ENCODE peak calls at places on chromosomes 13 and 19, in five cellular contexts. One of them, this sample, is unnamed. For H3K9me3, the result is how much of the 10 kb centered on the place peaks cover.

GRCh38 chr13:48315981-48316380 is 12.4 kb downstream of the RB1 start:
- DNase-seq in upper lobe of left lung: peak
- DNase-seq in cardiac muscle cell: no peak
- DNase-seq in OCI-LY7: no peak
- DNase-seq in A549: no peak
- DNase-seq in this sample: no peak

GRCh38 chr13:99303863-99304521 is 3.2 kb downstream of the GPR183 start:
- DNase-seq in OCI-LY7: no peak
- DNase-seq in upper lobe of left lung: peak
- DNase-seq in A549: no peak
- DNase-seq in cardiac muscle cell: no peak
- DNase-seq in this sample: no peak

GRCh38 chr13:39557285-39557955 is 45.6 kb downstream of the LHFPL6 start:
- DNase-seq in cardiac muscle cell: no peak
- DNase-seq in upper lobe of left lung: no peak
- DNase-seq in A549: no peak
- DNase-seq in OCI-LY7: no peak
- DNase-seq in this sample: no peak

GRCh38 chr13:101305981-101306411 is 110.3 kb downstream of the NALCN start:
- DNase-seq in upper lobe of left lung: no peak
- DNase-seq in A549: no peak
- DNase-seq in cardiac muscle cell: no peak
- DNase-seq in OCI-LY7: no peak
- DNase-seq in this sample: no peak

GRCh38 chr13:36673838-36674326 is at the start of gene SERTM1:
- DNase-seq in A549: peak
- DNase-seq in upper lobe of left lung: peak
- DNase-seq in cardiac muscle cell: peak
- DNase-seq in OCI-LY7: no peak
- DNase-seq in this sample: peak

GRCh38 chr13:46575321-46575721 is 22.4 kb downstream of the LRCH1 start:
- DNase-seq in OCI-LY7: no peak
- DNase-seq in upper lobe of left lung: no peak
- DNase-seq in A549: no peak
- DNase-seq in cardiac muscle cell: no peak
- DNase-seq in this sample: no peak

GRCh38 chr19:27709496-27709895 is 1503.5 kb downstream of the UQCRFS1 start:
- DNase-seq in cardiac muscle cell: no peak
- DNase-seq in A549: no peak
- DNase-seq in OCI-LY7: no peak
- DNase-seq in upper lobe of left lung: no peak
- DNase-seq in this sample: no peak

GRCh38 chr13:46521921-46522691 is 30.9 kb upstream of the LRCH1 start:
- DNase-seq in upper lobe of left lung: no peak
- DNase-seq in cardiac muscle cell: no peak
- DNase-seq in OCI-LY7: no peak
- DNase-seq in A549: no peak
- DNase-seq in this sample: no peak

GRCh38 chr13:20125129-20125782 is 35.6 kb downstream of the GJA3 start:
- DNase-seq in A549: no peak
- DNase-seq in OCI-LY7: no peak
- DNase-seq in cardiac muscle cell: no peak
- DNase-seq in upper lobe of left lung: no peak
- DNase-seq in this sample: no peak

GRCh38 chr19:54420068-54420382 is 4.8 kb downstream of the TTYH1 start:
- DNase-seq in cardiac muscle cell: no peak
- DNase-seq in A549: no peak
- DNase-seq in OCI-LY7: no peak
- DNase-seq in upper lobe of left lung: no peak
- DNase-seq in this sample: no peak

GRCh38 chr19:42102877-42103276 is 26.9 kb downstream of the ZNF574 start:
- DNase-seq in cardiac muscle cell: no peak
- DNase-seq in A549: no peak
- DNase-seq in OCI-LY7: no peak
- DNase-seq in upper lobe of left lung: no peak
- DNase-seq in this sample: no peak

GRCh38 chr19:3008994-3009393 is 20.1 kb downstream of the TLE2 start:
- DNase-seq in cardiac muscle cell: no peak
- DNase-seq in OCI-LY7: no peak
- DNase-seq in A549: no peak
- DNase-seq in upper lobe of left lung: no peak
- DNase-seq in this sample: no peak

GRCh38 chr13:48853381-48854102 is 122.2 kb upstream of the FNDC3A start:
- DNase-seq in cardiac muscle cell: no peak
- DNase-seq in OCI-LY7: no peak
- DNase-seq in upper lobe of left lung: no peak
- DNase-seq in A549: no peak
- DNase-seq in this sample: no peak

GRCh38 chr13:39776439-39776838 is 121.0 kb downstream of the COG6 start:
- DNase-seq in OCI-LY7: no peak
- DNase-seq in A549: peak
- DNase-seq in cardiac muscle cell: no peak
- DNase-seq in upper lobe of left lung: no peak
- DNase-seq in this sample: no peak

GRCh38 chr13:26323127-26323526 is 69.2 kb downstream of the CDK8 start:
- DNase-seq in A549: no peak
- DNase-seq in upper lobe of left lung: no peak
- DNase-seq in cardiac muscle cell: no peak
- DNase-seq in OCI-LY7: no peak
- DNase-seq in this sample: no peak

GRCh38 chr13:60402022-60402421 is 5.0 kb downstream of the TDRD3 start:
- DNase-seq in OCI-LY7: no peak
- DNase-seq in A549: peak
- DNase-seq in cardiac muscle cell: no peak
- DNase-seq in upper lobe of left lung: no peak
- DNase-seq in this sample: no peak

DNA sequence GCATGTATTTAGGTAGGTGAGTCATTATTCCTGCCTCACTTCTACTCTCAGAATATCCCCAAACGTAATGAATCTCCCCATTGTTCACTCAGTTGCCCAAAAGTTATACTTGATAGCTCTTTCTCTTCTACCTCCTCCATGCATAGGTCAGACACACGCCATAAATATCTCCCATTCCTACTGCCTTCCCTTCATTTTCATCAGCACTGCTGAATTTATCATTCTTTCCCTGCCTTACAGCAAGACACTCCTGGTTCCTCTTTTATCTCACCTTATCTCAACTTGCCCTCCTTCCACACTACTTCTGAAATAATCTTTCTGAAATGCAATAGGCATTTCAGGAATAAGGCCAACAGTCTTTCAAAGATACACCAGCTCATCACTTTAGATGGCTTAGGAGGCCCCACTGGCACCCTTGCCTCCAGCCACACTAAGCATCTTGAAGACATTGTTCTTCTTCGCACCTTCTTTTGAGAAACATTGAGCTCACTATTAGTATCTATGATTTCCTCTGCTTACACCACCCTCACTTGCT is 333.9 kb downstream of the MYO16 start:
- DNase-seq in upper lobe of left lung: no peak
- DNase-seq in OCI-LY7: no peak
- DNase-seq in cardiac muscle cell: no peak
- DNase-seq in A549: no peak
- DNase-seq in this sample: no peak
- H3K27ac ChIP-seq in upper lobe of left lung: no peak
- H3K27ac ChIP-seq in OCI-LY7: no peak
- H3K27ac ChIP-seq in cardiac muscle cell: no peak
- H3K27ac ChIP-seq in A549: peak
- H3K27ac ChIP-seq in this sample: no peak

DNA sequence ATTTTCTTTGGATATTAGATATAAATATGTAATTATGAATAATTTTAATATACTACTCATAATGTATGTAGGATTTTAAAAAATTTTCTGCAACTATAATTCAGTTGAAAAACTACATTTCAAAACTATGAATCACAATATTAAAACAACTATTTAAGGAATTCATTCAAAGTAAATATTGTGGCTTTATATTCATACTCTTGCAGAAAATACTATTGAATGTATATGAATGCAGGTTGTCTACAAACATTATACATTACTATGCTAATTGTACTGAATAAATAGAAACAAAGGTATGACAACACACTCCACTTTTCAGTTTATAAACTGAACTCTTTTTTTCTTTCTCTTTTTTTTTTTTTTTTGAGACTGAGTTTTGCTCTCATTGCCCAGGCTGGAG is 14.2 kb downstream of the ZNF91 start:
- DNase-seq in cardiac muscle cell: no peak
- DNase-seq in OCI-LY7: no peak
- DNase-seq in upper lobe of left lung: no peak
- DNase-seq in A549: no peak
- DNase-seq in this sample: no peak
- H3K9me3 ChIP-seq in cardiac muscle cell: under half
- H3K9me3 ChIP-seq in OCI-LY7: half or more
- H3K9me3 ChIP-seq in upper lobe of left lung: half or more
- H3K9me3 ChIP-seq in A549: half or more
- H3K9me3 ChIP-seq in this sample: half or more

GRCh38 chr19:18477042-18477760 is 39.3 kb upstream of the ISYNA1 start:
- DNase-seq in cardiac muscle cell: no peak
- DNase-seq in upper lobe of left lung: no peak
- DNase-seq in A549: peak
- DNase-seq in OCI-LY7: no peak
- DNase-seq in this sample: no peak
- TF ChIP-seq CTCF in cardiac muscle cell: no peak
- TF ChIP-seq CTCF in upper lobe of left lung: no peak
- TF ChIP-seq CTCF in A549: no peak
- TF ChIP-seq CTCF in OCI-LY7: peak
- TF ChIP-seq CTCF in this sample: peak

DNA sequence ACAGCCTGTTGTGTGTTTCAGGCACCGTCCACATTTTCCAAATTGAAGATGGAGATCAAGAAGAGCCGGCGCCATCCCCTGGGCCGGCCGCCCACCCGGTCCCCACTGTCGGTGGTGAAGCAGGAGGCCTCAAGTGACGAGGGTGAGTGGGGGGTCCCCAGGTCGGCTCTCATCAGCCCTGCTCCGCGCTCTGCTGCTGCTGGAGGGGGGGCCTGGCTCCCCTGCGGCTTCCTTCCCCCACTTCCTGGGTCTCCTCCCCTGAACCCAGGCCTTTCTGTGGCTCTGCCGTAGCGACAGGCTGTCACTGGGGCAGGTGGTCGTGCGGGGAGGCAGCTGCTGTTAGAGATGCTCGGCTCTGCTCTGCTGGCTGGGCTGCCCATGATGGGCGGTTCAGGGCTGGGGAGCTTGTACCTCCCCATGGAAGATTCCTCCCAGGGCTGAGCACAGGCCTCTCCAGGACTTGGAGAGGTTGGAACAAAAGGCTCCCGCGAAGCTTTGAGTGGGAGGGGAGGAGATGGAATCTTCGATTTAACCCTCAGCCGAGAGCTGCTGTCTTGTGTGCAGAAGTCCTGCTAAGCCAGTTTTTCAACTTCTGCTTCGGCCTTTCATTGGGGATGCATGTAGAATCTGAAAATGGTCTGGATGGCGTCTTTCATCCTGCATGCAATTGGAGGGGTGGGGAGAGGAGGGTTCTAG is 163.1 kb downstream of the KDM4B start:
- DNase-seq in upper lobe of left lung: peak
- DNase-seq in cardiac muscle cell: no peak
- DNase-seq in A549: no peak
- DNase-seq in OCI-LY7: peak
- DNase-seq in this sample: no peak
- H3K27ac ChIP-seq in upper lobe of left lung: no peak
- H3K27ac ChIP-seq in cardiac muscle cell: peak
- H3K27ac ChIP-seq in A549: no peak
- H3K27ac ChIP-seq in OCI-LY7: peak
- H3K27ac ChIP-seq in this sample: peak

GRCh38 chr19:31170046-31170445 is 179.2 kb downstream of the TSHZ3 start:
- DNase-seq in cardiac muscle cell: no peak
- DNase-seq in OCI-LY7: no peak
- DNase-seq in upper lobe of left lung: no peak
- DNase-seq in A549: no peak
- DNase-seq in this sample: peak
- H3K9me3 ChIP-seq in cardiac muscle cell: under half
- H3K9me3 ChIP-seq in OCI-LY7: under half
- H3K9me3 ChIP-seq in upper lobe of left lung: under half
- H3K9me3 ChIP-seq in A549: under half
- H3K9me3 ChIP-seq in this sample: under half